ENCODE peak calls at places on chromosome 15, in ten cellular contexts. J is T-cell; X is effector memory CD4-positive, alpha-beta T cell; O is stimulated activated naive CD8-positive, alpha-beta T cell treated with anti-CD3 and anti-CD28 coated beads, Interleukin-15, amount 100 ng/mL, for 72 hours; T is 8988T; M is GM10248; V is fibroblast of the conjunctiva; C is stomach; W is globus pallidus; H is stimulated activated CD4-positive, alpha-beta T cell treated with anti-CD3 and anti-CD28 coated beads, Interleukin-15, amount 100 ng/mL, for 1 hour. Q is an unnamed sample.

GRCh38 chr15:52068004-52068403 is 44.6 kb downstream of the BCL2L10 start:
- DNase-seq in C (no peak), M (no peak), H (no peak), X (no peak), V (no peak), O (no peak), W (no peak), J (no peak), T (no peak), Q (no peak)

GRCh38 chr15:27481768-27482167 is 510.8 kb downstream of the GABRG3 start:
- DNase-seq in H (no peak), O (no peak), T (no peak), C (no peak), X (no peak), J (no peak), M (no peak), W (no peak), V (no peak), Q (no peak)

GRCh38 chr15:57505949-57506391 is 85.7 kb upstream of the MYZAP start:
- DNase-seq in X (no peak), V (peak; percentile 12), H (no peak), W (peak; percentile 29), T (no peak), O (no peak), C (peak; percentile 90), M (no peak), J (no peak), Q (no peak)

GRCh38 chr15:99450896-99451358 is 114.9 kb upstream of the MEF2A start:
- DNase-seq in W (peak; percentile 44), J (peak; percentile 70), O (peak; percentile 82), V (no peak), C (peak; percentile 46), H (peak; percentile 40), M (peak; percentile 56), X (peak; percentile 21), T (no peak), Q (no peak)

GRCh38 chr15:32659340-32659831 is 17.9 kb downstream of the SCG5 start:
- DNase-seq in W (no peak), M (no peak), H (no peak), T (no peak), O (no peak), C (no peak), J (no peak), V (no peak), X (no peak), Q (no peak)

GRCh38 chr15:60417112-60417511 is 19.3 kb upstream of the ANXA2 start:
- DNase-seq in V (no peak), O (no peak), M (no peak), W (no peak), T (no peak), X (no peak), J (no peak), C (no peak), H (no peak), Q (no peak)

GRCh38 chr15:52102468-52102867 is 10.1 kb downstream of the BCL2L10 start:
- DNase-seq in M (no peak), C (no peak), W (no peak), H (no peak), J (no peak), X (no peak), V (peak; percentile 86), O (no peak), T (no peak), Q (no peak)

GRCh38 chr15:65424683-65425082 is 1.9 kb upstream of the IGDCC4 start:
- DNase-seq in T (no peak), M (no peak), X (no peak), O (peak; percentile 4), W (no peak), V (no peak), C (no peak), J (no peak), H (no peak), Q (no peak)

GRCh38 chr15:42366151-42366550 is 6.8 kb downstream of the CAPN3 start:
- DNase-seq in M (no peak), X (no peak), C (no peak), V (no peak), H (no peak), O (no peak), T (no peak), W (no peak), J (no peak), Q (no peak)

GRCh38 chr15:38696120-38696727 is 131.6 kb upstream of the RASGRP1 start:
- DNase-seq in V (no peak), O (peak; percentile 78), W (no peak), J (peak; percentile 65), M (peak; percentile 59), C (peak; percentile 31), T (no peak), X (peak; percentile 59), H (peak; percentile 31), Q (no peak)

GRCh38 chr15:40694706-40695468 is at the start of gene RAD51:
- DNase-seq in T (peak; percentile 78), W (peak; percentile 88), J (peak; percentile 94), X (peak; percentile 76), C (peak; percentile 92), H (peak; percentile 80), V (peak; percentile 87), O (peak; percentile 93), M (peak; percentile 95), Q (peak; percentile 84)

GRCh38 chr15:66780172-66780972 is 78.3 kb downstream of the SMAD6 start:
- DNase-seq in C (no peak), W (no peak), H (no peak), V (no peak), O (no peak), X (no peak), J (no peak), T (peak; percentile 78), M (no peak), Q (no peak)

GRCh38 chr15:34855893-34856292 is 60.5 kb upstream of the ACTC1 start:
- DNase-seq in T (no peak), O (no peak), V (no peak), C (no peak), M (no peak), J (no peak), X (no peak), H (no peak), W (peak; percentile 50), Q (no peak)

GRCh38 chr15:53884441-53884840 is 93.8 kb upstream of the UNC13C start:
- DNase-seq in V (no peak), T (no peak), H (no peak), W (no peak), M (no peak), C (no peak), X (no peak), O (no peak), J (no peak), Q (no peak)

GRCh38 chr15:32029409-32029861 is 880 bp upstream of the CHRNA7 start:
- DNase-seq in W (peak; percentile 60), H (no peak), C (peak; percentile 35), X (no peak), O (no peak), V (no peak), J (no peak), T (no peak), M (no peak), Q (no peak)

GRCh38 chr15:38041576-38041975 is 107.1 kb downstream of the TMCO5A start:
- DNase-seq in H (no peak), O (no peak), C (no peak), J (no peak), W (no peak), V (no peak), M (no peak), T (no peak), X (no peak), Q (no peak)